ENCODE peak calls at places on chromosomes 5 and 9, in five cellular contexts. W, L, J, R and Y are unnamed samples.

GRCh38 chr9:123562844-123563346 is 206.9 kb downstream of the CRB2 start:
- DNase-seq in J (peak; percentile 98), L (no peak), W (no peak), R (no peak), Y (no peak)

GRCh38 chr5:41517909-41518308 is 7.5 kb upstream of the PLCXD3 start:
- DNase-seq in J (peak; percentile 19), L (no peak), W (no peak), R (no peak), Y (no peak)

GRCh38 chr9:88173378-88173999 is 35.2 kb upstream of the SPATA31C2 start:
- DNase-seq in W (peak; percentile 54), J (peak; percentile 72), R (peak; percentile 69), L (peak; percentile 62), Y (peak; percentile 70)

GRCh38 chr9:114512337-114512874 is 7.1 kb upstream of the WHRN start:
- DNase-seq in W (no peak), J (no peak), L (no peak), R (no peak), Y (no peak)

GRCh38 chr5:31193591-31194457 is at the start of gene CDH6:
- DNase-seq in R (peak; percentile 92), J (peak; percentile 83), L (no peak), W (peak; percentile 75), Y (no peak)

GRCh38 chr5:1501372-1502045 is 22.3 kb downstream of the LPCAT1 start:
- DNase-seq in W (no peak), R (no peak), L (no peak), J (no peak), Y (no peak)

GRCh38 chr5:28548856-28549255 is 1510.5 kb upstream of the CDH9 start:
- DNase-seq in R (no peak), L (no peak), J (peak; percentile 46), W (no peak), Y (no peak)

GRCh38 chr9:83196946-83197345 is 134.0 kb upstream of the RASEF start:
- DNase-seq in L (no peak), J (peak; percentile 22), R (no peak), W (no peak), Y (no peak)

GRCh38 chr5:157324237-157324636 is 58.3 kb downstream of the CYFIP2 start:
- DNase-seq in J (no peak), W (no peak), L (peak; percentile 30), R (peak; percentile 49), Y (no peak)

GRCh38 chr9:134676886-134677285 is 35.3 kb downstream of the COL5A1 start:
- DNase-seq in W (no peak), L (no peak), R (no peak), J (no peak), Y (no peak)

GRCh38 chr9:76716270-76716669 is 48.0 kb upstream of the PCA3 start:
- DNase-seq in L (no peak), J (peak; percentile 53), R (no peak), W (no peak), Y (no peak)

GRCh38 chr5:3218916-3219650 is 376.5 kb upstream of the IRX1 start:
- DNase-seq in W (no peak), R (no peak), J (no peak), L (no peak), Y (no peak)

GRCh38 chr5:83745821-83746220 is 25.2 kb upstream of the HAPLN1 start:
- DNase-seq in J (peak; percentile 49), W (no peak), R (no peak), L (no peak), Y (no peak)

GRCh38 chr9:107644774-107645463 is 155.3 kb upstream of the KLF4 start:
- DNase-seq in L (no peak), W (no peak), J (no peak), R (no peak), Y (no peak)

GRCh38 chr9:72041775-72042194 is 18.6 kb downstream of the C9orf57 start:
- DNase-seq in W (no peak), R (no peak), J (peak; percentile 82), L (no peak), Y (peak; percentile 75)

GRCh38 chr5:170046221-170046620 is 59.5 kb upstream of the FOXI1 start:
- DNase-seq in W (peak; percentile 56), L (no peak), R (no peak), J (no peak), Y (no peak)

GRCh38 chr9:121744002-121744686 is 92.7 kb downstream of the DAB2IP start:
- DNase-seq in R (peak; percentile 67), W (peak; percentile 68), J (peak; percentile 53), L (peak; percentile 16), Y (no peak)

GRCh38 chr9:115035872-115036612 is 81.9 kb downstream of the TNC start:
- DNase-seq in R (no peak), L (no peak), W (no peak), J (peak; percentile 99), Y (no peak)

GRCh38 chr5:18333841-18334240 is 699.6 kb downstream of the TAF11L14 start:
- DNase-seq in W (no peak), R (no peak), J (no peak), L (no peak), Y (no peak)

GRCh38 chr5:75717082-75717922 is at the start of gene POC5:
- DNase-seq in L (peak; percentile 98), R (peak; percentile 99), J (peak; percentile 94), W (peak; percentile 95), Y (peak; percentile 98)

GRCh38 chr9:113210815-113211214 is 10.3 kb downstream of the FKBP15 start:
- DNase-seq in J (no peak), W (no peak), R (no peak), L (no peak), Y (no peak)

GRCh38 chr5:149301049-149301743 is 29.5 kb downstream of the AFAP1L1 start:
- DNase-seq in R (no peak), L (no peak), J (no peak), W (no peak), Y (no peak)

GRCh38 chr9:38068616-38068865 is 486 bp downstream of the SHB start:
- DNase-seq in J (peak; percentile 62), R (no peak), W (peak; percentile 76), L (peak; percentile 50), Y (peak; percentile 27)

GRCh38 chr5:55578771-55579170 is 44.0 kb upstream of the PLPP1 start:
- DNase-seq in R (no peak), W (no peak), L (no peak), J (peak; percentile 78), Y (no peak)

GRCh38 chr5:132495672-132496630 is 5.4 kb upstream of the IRF1 start:
- DNase-seq in J (peak; percentile 86), L (peak; percentile 88), W (peak; percentile 85), R (peak; percentile 98), Y (peak; percentile 90)
- H3K4me1 ChIP-seq in J (peaks cover 47% of the 10 kb centered on the region), L (peaks cover 49% of the 10 kb centered on the region), W (peaks cover 24% of the 10 kb centered on the region), R (peaks cover 3% of the 10 kb centered on the region), Y (peaks cover 64% of the 10 kb centered on the region)

GRCh38 chr9:81594415-81594814 is 94.9 kb downstream of the TLE1 start:
- DNase-seq in J (no peak), L (no peak), W (no peak), R (no peak), Y (no peak)
- H3K27me3 ChIP-seq in J (no peaks in the 10 kb centered on the region), L (no peaks in the 10 kb centered on the region), W (no peaks in the 10 kb centered on the region), R (no peaks in the 10 kb centered on the region), Y (no peaks in the 10 kb centered on the region)

GRCh38 chr9:25724424-25724823 is 46.2 kb upstream of the TUSC1 start:
- DNase-seq in L (no peak), W (no peak), R (no peak), J (peak; percentile 23), Y (no peak)
- H2AFZ ChIP-seq in L (no peak overlapping the region), W (peak overlapping the region; percentile 61), R (no peak overlapping the region), J (no peak overlapping the region), Y (no peak overlapping the region)

GRCh38 chr9:110130211-110130610 is 77.7 kb downstream of the C9orf152 start:
- DNase-seq in J (no peak), W (no peak), R (no peak), L (no peak), Y (no peak)
- H3K4me1 ChIP-seq in J (peaks cover 51% of the 10 kb centered on the region), W (peaks cover 17% of the 10 kb centered on the region), R (peaks cover 45% of the 10 kb centered on the region), L (peaks cover 32% of the 10 kb centered on the region), Y (peaks cover 60% of the 10 kb centered on the region)

GRCh38 chr9:136618578-136619547 is 43.9 kb upstream of the EGFL7 start:
- DNase-seq in J (no peak), W (no peak), L (no peak), R (no peak), Y (no peak)
- H3K27me3 ChIP-seq in J (no peaks in the 10 kb centered on the region), W (no peaks in the 10 kb centered on the region), L (no peaks in the 10 kb centered on the region), R (no peaks in the 10 kb centered on the region), Y (no peaks in the 10 kb centered on the region)

GRCh38 chr5:181164076-181164952 is 16.9 kb downstream of the OR2V2 start:
- DNase-seq in L (no peak), W (no peak), J (peak; percentile 41), R (no peak), Y (no peak)
- H2AFZ ChIP-seq in L (no peak overlapping the region), W (no peak overlapping the region), J (no peak overlapping the region), R (no peak overlapping the region), Y (no peak overlapping the region)

GRCh38 chr9:120481842-120482241 is 98.1 kb downstream of the CDK5RAP2 start:
- DNase-seq in W (no peak), L (no peak), R (no peak), J (no peak), Y (no peak)
- H3K4me1 ChIP-seq in W (peaks cover 12% of the 10 kb centered on the region), L (no peaks in the 10 kb centered on the region), R (peaks cover 2% of the 10 kb centered on the region), J (peaks cover 14% of the 10 kb centered on the region), Y (no peaks in the 10 kb centered on the region)

DNA sequence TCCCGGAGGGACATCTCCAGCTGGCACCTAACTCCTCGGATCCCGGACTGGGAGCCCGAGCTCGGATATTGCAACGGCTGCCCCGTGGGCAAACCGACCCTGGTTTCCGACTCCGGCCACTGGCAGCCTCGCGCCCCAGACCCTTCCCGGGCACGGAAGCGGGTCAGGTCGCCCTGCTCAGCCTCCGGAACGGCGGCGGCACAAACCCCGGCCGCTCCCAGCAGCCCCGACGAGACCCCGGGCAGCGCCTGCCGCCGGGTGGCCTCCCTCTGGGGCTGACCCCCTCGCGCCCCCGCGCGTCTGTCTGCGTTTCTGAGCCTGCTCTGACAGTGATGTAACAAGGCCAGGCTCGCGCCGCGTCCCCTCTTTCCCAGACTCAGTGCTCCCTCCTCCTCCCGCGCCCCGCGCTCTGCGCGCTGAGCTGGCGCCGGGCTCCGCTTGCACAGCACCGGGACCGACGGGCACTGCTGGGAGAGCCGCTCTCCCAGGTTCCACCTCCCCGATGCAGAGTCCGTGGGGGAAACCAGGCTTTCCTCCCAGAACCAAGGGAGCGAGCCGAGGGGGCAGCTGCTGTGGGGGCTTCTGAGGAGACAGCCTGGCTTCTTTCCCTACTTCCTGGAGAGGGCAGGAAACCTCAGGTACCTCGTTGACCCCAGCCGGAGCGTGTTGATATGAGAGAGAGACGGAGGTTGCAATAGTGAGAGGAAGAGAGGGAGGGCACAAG is at the start of gene TMEM215:
- DNase-seq in J (peak; percentile 13), R (peak; percentile 78), L (no peak), W (peak; percentile 88), Y (no peak)
- H3K27me3 ChIP-seq in J (peaks cover 20% of the 10 kb centered on the region), R (peaks cover 16% of the 10 kb centered on the region), L (peaks cover 3% of the 10 kb centered on the region), W (peaks cover 34% of the 10 kb centered on the region), Y (no peaks in the 10 kb centered on the region)